ENCODE peak calls at places on chromosomes 5 and 9, in five cellular contexts. A is choroid plexus epithelial cell, G is stomach, V is fibroblast of lung, C is uterus. B is an unnamed sample.
A peak's percentile ranks its signal among the peaks of the same experiment; 100 is the strongest.

GRCh38 chr5:152349683-152350526 is 55.2 kb downstream of the NMUR2 start:
- DNase-seq in V (peak; percentile 24), G (peak; percentile 61), A (peak; percentile 50), C (no peak), B (no peak)

GRCh38 chr5:147689436-147689835 is 93.1 kb downstream of the JAKMIP2 start:
- DNase-seq in G (no peak), A (peak; percentile 24), C (no peak), V (peak; percentile 71), B (no peak)

GRCh38 chr5:96775050-96775449 is 32.7 kb downstream of the ERAP1 start:
- DNase-seq in G (no peak), A (no peak), C (no peak), V (no peak), B (no peak)

GRCh38 chr5:122093415-122093814 is 15.4 kb upstream of the LOX start:
- DNase-seq in G (no peak), V (peak; percentile 70), C (no peak), A (peak; percentile 92), B (no peak)

GRCh38 chr5:170393235-170393634 is 4.1 kb upstream of the KCNMB1 start:
- DNase-seq in C (no peak), V (no peak), A (no peak), G (no peak), B (no peak)

GRCh38 chr5:115723224-115723623 is 93.2 kb downstream of the CDO1 start:
- DNase-seq in A (peak; percentile 2), V (no peak), C (no peak), G (no peak), B (no peak)

GRCh38 chr5:103902893-103903292 is 340.3 kb upstream of the NUDT12 start:
- DNase-seq in V (no peak), G (no peak), C (no peak), A (no peak), B (no peak)

GRCh38 chr9:99878651-99879050 is 27.8 kb upstream of the STX17 start:
- DNase-seq in G (no peak), C (no peak), A (peak; percentile 15), V (no peak), B (no peak)

GRCh38 chr5:34552129-34552528 is 104.0 kb upstream of the RAI14 start:
- DNase-seq in G (no peak), A (no peak), V (peak; percentile 49), C (peak; percentile 51), B (no peak)

GRCh38 chr5:66671305-66671704 is 75.1 kb downstream of the MAST4 start:
- DNase-seq in C (no peak), A (no peak), V (peak; percentile 8), G (no peak), B (no peak)

GRCh38 chr5:149125386-149125891 is 15.9 kb upstream of the ABLIM3 start:
- DNase-seq in C (no peak), V (no peak), A (peak; percentile 46), G (peak; percentile 52), B (peak; percentile 90)
- TF ChIP-seq CTCF in C (no peak), V (no peak), A (peak; percentile 60), G (no peak), B (no peak)

GRCh38 chr9:22238809-22239684 is 207.6 kb upstream of the DMRTA1 start:
- DNase-seq in G (no peak), C (no peak), A (peak; percentile 77), V (peak; percentile 74), B (no peak)
- TF ChIP-seq CTCF in G (peak; percentile 33), C (peak; percentile 36), A (peak; percentile 60), V (peak; percentile 58), B (peak; percentile 51)

DNA sequence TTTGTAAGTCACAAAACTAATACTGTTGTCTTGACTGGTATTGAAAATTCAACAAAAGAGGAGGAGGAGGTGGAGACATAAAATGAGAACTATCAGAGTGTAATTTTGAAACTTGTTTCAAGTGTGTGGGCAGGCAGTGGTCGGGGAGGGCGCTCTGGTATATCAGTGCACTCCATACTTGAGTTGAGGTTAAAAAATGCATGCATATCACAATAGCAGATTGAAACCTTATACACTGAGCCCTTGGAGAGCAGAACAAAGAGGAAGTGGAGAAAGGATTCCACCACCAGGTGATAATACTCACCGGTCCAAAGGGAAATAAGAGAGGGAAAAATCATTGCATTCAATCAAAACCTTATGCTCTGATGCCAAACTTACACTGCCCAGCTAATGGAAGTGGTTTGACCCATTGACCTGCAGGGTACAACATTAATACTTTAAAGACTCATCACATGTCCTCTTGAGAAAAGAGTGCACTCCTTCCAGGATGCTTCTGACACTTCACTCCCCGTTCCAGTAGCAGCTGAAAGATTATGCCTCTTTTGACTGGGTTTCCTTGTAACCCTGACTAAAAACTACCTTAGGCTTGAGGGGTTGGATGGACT is 79.5 kb upstream of the FAM169A start:
- DNase-seq in G (no peak), C (no peak), A (no peak), V (no peak), B (no peak)
- TF ChIP-seq CTCF in G (no peak), C (no peak), A (no peak), V (no peak), B (no peak)

DNA sequence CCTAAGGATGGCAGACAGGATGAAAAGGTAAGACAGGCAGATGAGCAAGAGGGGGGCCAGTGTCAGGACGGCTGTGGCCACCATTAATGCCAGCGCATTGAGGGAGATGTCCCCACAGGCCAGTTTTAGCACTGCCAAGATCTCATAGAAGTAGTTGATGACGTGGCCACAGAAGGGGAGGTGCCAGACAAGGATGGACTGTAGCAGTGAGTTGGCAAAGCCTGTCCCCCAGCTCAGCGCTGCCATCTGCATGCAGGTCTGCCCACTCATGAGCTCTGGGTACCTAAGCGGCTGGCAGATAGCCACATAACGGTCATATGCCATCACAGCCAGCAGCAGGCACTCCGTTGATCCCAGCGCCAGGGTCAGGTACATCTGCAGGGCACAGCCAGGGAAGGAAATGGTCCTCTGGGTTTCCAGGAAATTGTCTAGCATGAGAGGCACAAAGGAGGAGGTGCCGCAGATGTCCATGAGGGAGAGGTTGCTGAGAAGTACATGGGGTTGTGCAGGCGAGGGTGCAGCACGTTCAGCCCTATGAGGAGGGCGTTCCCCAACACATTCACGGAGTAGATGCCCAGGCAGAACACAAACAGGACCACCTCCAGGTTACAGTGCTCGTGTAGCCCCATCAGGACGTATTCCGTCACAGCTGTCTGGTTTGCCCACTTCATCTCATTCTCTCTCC is 10.7 kb downstream of the OR13J1 start:
- DNase-seq in V (peak; percentile 21), G (peak; percentile 27), C (no peak), A (no peak), B (peak; percentile 91)
- TF ChIP-seq CTCF in V (no peak), G (no peak), C (no peak), A (no peak), B (no peak)

DNA sequence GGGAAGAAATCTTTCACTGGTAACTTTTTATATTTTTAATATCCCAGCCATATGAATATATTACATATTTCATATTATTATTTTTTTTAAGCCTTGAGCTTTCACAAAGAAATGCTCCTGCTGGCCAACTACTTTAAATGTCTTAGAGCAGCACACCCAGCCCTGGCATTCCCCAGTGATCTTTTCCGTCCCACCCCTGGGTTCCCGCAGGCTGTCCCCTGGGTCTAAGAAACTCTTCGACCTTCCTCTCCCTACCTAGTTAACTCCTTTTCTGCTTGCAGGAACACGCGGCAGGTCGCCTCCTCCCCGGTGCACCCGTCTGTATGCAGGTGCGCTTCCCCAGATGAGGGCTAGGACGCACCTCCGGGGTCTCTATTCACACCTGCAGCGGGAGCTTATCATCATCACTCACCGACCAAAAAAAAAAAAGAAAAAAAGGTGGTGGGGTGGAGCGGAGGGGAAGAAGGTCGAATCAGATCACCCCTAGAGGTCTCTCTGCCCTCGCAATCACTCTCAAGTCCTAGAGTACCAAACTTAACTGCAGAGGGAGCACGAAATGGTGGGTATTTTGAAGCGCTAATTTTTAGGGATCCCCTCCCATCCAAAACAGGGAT is 696 bp downstream of the ZFP62 start:
- DNase-seq in A (peak; percentile 14), V (peak; percentile 27), G (no peak), C (no peak), B (peak; percentile 72)
- TF ChIP-seq CTCF in A (peak; percentile 11), V (peak; percentile 14), G (no peak), C (no peak), B (no peak)

DNA sequence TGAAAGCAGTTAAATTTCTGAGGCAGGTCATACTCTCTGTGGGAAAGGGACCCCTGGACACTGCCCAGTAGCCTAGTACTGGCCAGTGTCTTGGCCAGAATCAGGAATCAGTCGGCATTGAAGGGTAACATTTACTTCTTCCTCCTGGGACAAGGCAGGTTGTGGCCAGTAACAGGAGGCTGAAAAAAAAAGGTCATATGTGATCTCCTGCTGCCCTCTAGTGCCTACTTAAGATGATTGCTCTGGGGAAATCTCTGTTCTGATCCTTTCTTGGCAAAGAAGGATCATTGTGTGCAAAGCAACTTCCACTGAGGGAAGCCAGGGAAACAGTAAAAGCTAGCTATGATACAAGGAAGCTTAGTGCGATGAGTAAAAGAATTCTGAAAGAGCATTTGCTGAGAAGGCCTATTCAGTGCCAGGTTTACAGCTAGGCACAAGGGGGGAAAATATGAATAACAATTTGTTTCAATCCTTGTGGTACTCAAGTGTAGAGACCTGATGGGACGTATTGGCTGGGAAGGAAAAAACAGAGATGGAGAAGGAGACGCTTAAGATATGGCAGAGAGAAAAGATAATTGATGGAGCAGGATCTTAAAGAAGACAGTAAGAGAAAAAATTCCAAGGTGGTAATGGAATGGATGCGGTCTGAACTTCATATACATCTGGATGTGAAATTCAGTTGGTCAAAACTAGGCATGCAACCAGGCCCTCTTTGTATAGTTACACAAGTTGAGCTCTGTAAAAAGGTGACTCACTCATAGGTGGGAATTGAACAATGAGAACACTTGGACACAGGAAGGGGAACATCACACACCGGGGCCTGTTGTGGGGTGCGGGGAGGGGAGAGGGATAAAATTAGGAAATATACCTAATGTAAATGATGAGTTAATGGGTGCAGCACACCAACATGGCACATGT is 25.8 kb upstream of the TRIM32 start:
- DNase-seq in C (peak; percentile 21), A (peak; percentile 92), G (peak; percentile 31), V (peak; percentile 87), B (no peak)
- TF ChIP-seq CTCF in C (peak; percentile 68), A (peak; percentile 80), G (peak; percentile 50), V (peak; percentile 76), B (peak; percentile 66)

DNA sequence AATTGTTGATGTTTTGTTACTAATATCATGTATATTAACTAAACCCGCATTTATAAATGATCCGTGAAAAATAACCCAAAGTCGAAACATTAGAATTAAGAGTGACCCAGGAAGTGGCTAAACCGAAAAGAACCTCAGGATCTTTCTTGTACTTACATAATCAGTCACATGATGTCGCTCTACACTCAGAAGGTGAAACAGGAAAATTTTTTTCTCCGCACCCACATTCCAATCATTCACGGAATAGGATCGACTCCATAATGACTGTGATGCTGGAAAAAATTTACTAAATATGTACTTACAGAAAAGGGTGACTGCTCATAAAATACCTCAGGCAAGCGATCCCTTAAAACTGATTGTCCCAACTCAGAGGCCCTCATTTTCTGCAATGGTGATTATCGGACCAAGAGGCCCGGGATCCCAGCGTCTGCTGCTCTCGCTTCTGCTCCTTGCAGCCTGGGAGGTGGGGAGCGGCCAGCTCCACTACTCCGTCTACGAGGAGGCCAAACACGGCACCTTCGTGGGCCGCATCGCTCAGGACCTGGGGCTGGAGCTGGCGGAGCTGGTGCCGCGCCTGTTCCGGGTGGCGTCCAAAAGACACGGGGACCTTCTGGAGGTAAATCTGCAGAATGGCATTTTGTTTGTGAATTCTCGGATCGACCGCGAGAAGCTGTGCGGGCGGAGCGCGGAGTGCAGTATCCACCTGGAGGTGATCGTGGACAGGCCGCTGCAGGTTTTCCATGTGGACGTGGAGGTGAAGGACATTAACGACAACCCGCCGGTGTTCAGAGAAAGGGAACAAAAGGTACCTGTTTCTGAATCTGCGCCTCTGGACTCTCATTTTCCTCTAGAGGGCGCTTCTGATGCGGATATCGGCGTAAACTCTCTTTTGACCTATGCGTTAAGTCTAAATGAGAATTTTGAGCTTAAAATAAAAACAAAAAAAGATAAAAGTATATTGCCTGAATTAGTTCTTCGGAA is at the start of gene PCDHA12:
- DNase-seq in G (no peak), A (no peak), C (no peak), V (no peak), B (no peak)
- TF ChIP-seq CTCF in G (no peak), A (no peak), C (no peak), V (no peak), B (peak; percentile 12)

B was measured in esophagus muscularis mucosa.